ENCODE peak calls at places on chromosomes 16 and 17, in five cellular contexts. N is mesendoderm, Y is IMR-90, O is neuronal stem cell, W is H1. L is an unnamed sample.

GRCh38 chr17:82382933-82383255 is 11.3 kb downstream of the UTS2R start:
- DNase-seq in W (no peak), Y (no peak), N (no peak), O (no peak), L (no peak)

GRCh38 chr16:64158941-64159588 is 962.8 kb downstream of the CDH11 start:
- DNase-seq in O (no peak), N (no peak), Y (no peak), W (no peak), L (no peak)

GRCh38 chr17:74729368-74729767 is 7.7 kb upstream of the RAB37 start:
- DNase-seq in O (no peak), Y (no peak), W (no peak), N (no peak), L (no peak)

GRCh38 chr16:4160663-4161436 is 44.6 kb upstream of the ADCY9 start:
- DNase-seq in N (peak; percentile 18), O (no peak), W (no peak), Y (no peak), L (no peak)

GRCh38 chr16:88326611-88327485 is 55.9 kb upstream of the ZNF469 start:
- DNase-seq in N (no peak), O (no peak), Y (no peak), W (no peak), L (no peak)

GRCh38 chr17:70976447-70976846 is 807.1 kb downstream of the KCNJ2 start:
- DNase-seq in O (no peak), W (no peak), N (no peak), Y (no peak), L (no peak)

GRCh38 chr17:81515530-81516041 is 3.0 kb upstream of the ACTG1 start:
- DNase-seq in W (no peak), N (no peak), O (no peak), Y (no peak), L (no peak)

GRCh38 chr17:13813347-13814240 is 211.9 kb upstream of the HS3ST3A1 start:
- DNase-seq in O (no peak), W (no peak), N (peak; percentile 51), Y (no peak), L (no peak)

GRCh38 chr17:66445229-66445628 is 142.8 kb downstream of the PRKCA start:
- DNase-seq in W (no peak), Y (no peak), N (no peak), O (no peak), L (peak; percentile 24)

GRCh38 chr17:74919440-74920305 is 3.4 kb downstream of the USH1G start:
- DNase-seq in W (peak; percentile 59), O (no peak), Y (no peak), N (peak; percentile 63), L (no peak)

GRCh38 chr17:43900183-43900857 is 7.0 kb downstream of the MPP2 start:
- DNase-seq in W (peak; percentile 95), O (peak; percentile 89), N (peak; percentile 89), Y (peak; percentile 72), L (peak; percentile 85)

GRCh38 chr17:82477934-82478333 is 19.4 kb downstream of the NARF start:
- DNase-seq in N (no peak), Y (no peak), O (no peak), W (no peak), L (no peak)

GRCh38 chr16:1125471-1125870 is 27.4 kb upstream of the CACNA1H start:
- DNase-seq in N (no peak), Y (peak; percentile 74), W (no peak), O (no peak), L (no peak)

GRCh38 chr17:54891176-54891821 is 9.4 kb upstream of the TOM1L1 start:
- DNase-seq in Y (peak; percentile 73), W (peak; percentile 52), O (peak; percentile 51), N (peak; percentile 80), L (peak; percentile 72)

GRCh38 chr17:64244165-64244564 is 18.9 kb downstream of the TEX2 start:
- DNase-seq in O (no peak), Y (peak; percentile 34), W (no peak), N (peak; percentile 63), L (peak; percentile 64)
- H3K79me1 ChIP-seq in O (peaks cover 2% of the 10 kb centered on the region), Y (peaks cover 19% of the 10 kb centered on the region), W (peaks cover 2% of the 10 kb centered on the region), N (peaks cover 1% of the 10 kb centered on the region), L (peaks cover 21% of the 10 kb centered on the region)

GRCh38 chr17:32276217-32276616 is 10.6 kb downstream of the RHBDL3 start:
- DNase-seq in Y (no peak), O (no peak), N (no peak), W (no peak), L (no peak)

GRCh38 chr17:32277284-32277683 is 11.7 kb downstream of the RHBDL3 start:
- DNase-seq in Y (peak; percentile 61), N (peak; percentile 74), W (no peak), O (no peak), L (peak; percentile 52)

GRCh38 chr17:32274101-32274500 is 8.5 kb downstream of the RHBDL3 start:
- DNase-seq in O (no peak), N (no peak), Y (no peak), W (no peak), L (no peak)

GRCh38 chr17:32274643-32275042 is 9.0 kb downstream of the RHBDL3 start:
- DNase-seq in O (no peak), W (no peak), N (no peak), Y (no peak), L (no peak)

GRCh38 chr17:32275060-32276042 is 9.7 kb downstream of the RHBDL3 start:
- DNase-seq in Y (peak; percentile 90), O (no peak), W (peak; percentile 70), N (peak; percentile 92), L (peak; percentile 88)
- H3K4me3 ChIP-seq in Y (no peak overlapping the region), O (peak overlapping the region; percentile 46), W (no peak overlapping the region), N (no peak overlapping the region), L (no peak overlapping the region)

DNA sequence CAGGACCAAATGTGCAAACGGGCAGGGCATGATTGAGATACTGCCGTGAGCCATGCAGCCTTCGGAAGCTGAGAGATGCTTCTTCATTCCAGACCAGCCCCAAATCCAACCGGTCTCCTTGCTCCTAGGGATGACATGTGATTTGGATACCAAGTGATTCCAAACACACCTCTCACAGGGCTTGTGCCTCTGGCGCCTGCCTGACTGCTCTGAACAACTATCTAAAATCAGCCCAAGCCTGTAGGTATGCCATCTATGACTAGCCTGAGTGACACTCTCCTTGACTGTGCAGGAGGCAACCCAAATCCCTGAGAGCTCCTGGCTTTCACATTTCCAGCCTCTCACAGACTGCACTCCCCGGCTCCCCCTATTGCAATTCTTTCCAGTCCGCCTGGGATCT is 20.3 kb downstream of the DYNC1LI2 start:
- DNase-seq in O (no peak), W (no peak), N (no peak), Y (no peak), L (no peak)
- H3K79me1 ChIP-seq in O (no peaks in the 10 kb centered on the region), W (no peaks in the 10 kb centered on the region), N (peaks cover 7% of the 10 kb centered on the region), Y (peaks cover 24% of the 10 kb centered on the region), L (peaks cover 48% of the 10 kb centered on the region)

GRCh38 chr16:47732806-47733150 is 271.6 kb downstream of the PHKB start:
- DNase-seq in N (peak; percentile 55), W (no peak), Y (peak; percentile 99), O (no peak), L (peak; percentile 93)
- H3K4me3 ChIP-seq in N (no peak overlapping the region), W (no peak overlapping the region), Y (no peak overlapping the region), O (no peak overlapping the region), L (no peak overlapping the region)

GRCh38 chr17:62821213-62822079 is 13.3 kb upstream of the MARCHF10 start:
- DNase-seq in Y (no peak), O (no peak), N (no peak), W (no peak), L (no peak)

GRCh38 chr17:62825182-62825581 is 17.1 kb upstream of the MARCHF10 start:
- DNase-seq in W (no peak), Y (no peak), N (peak; percentile 18), O (no peak), L (no peak)

GRCh38 chr17:62822080-62822904 is 14.2 kb upstream of the MARCHF10 start:
- DNase-seq in W (no peak), N (no peak), O (no peak), Y (no peak), L (no peak)

GRCh38 chr17:62824290-62825135 is 16.4 kb upstream of the MARCHF10 start:
- DNase-seq in N (peak; percentile 94), O (peak; percentile 61), W (no peak), Y (peak; percentile 95), L (peak; percentile 93)

DNA sequence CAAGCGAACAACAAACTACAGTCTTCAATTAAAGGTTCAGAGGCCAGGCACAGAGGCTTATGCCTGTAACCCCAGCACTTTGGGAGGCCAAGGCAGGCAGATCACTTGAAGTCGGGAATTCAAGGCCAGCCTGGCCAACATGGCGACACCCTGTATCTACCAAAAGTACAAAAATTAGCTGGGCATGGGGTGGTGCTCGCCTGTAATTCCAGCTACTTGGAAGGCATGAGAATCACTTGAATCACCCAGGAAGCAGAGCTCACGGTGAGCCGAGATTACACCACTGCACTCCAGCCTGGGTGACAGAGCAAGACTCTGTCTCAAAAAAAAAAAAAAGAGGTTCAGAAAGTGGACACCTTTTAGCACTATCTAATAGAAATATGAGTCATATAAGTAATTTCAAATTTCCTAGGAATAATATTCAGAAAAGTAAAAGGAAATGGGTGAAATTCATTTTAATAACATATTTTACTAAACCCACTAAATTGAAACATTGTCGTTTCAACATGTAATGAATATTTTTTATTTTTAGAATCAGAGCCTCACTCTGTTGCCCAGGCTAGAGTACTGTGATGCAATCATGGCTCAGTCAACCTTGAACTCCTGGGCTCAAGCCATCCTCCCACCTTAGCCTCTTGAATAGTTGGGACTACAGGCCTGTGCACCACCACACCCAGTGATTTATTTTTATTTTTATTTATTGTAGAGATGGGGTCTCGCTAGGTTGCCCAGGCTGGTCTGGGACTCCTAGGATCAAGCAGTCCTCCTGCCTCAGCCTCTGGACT is 15.2 kb upstream of the MARCHF10 start:
- DNase-seq in O (no peak), N (no peak), W (no peak), Y (no peak), L (no peak)
- H3K79me1 ChIP-seq in O (no peaks in the 10 kb centered on the region), N (no peaks in the 10 kb centered on the region), W (no peaks in the 10 kb centered on the region), Y (peaks cover 4% of the 10 kb centered on the region), L (no peaks in the 10 kb centered on the region)

GRCh38 chr16:19882186-19882585 is 2.5 kb downstream of the GPRC5B start:
- DNase-seq in N (peak; percentile 71), Y (no peak), O (no peak), W (peak; percentile 62), L (no peak)
- H3K4me3 ChIP-seq in N (no peak overlapping the region), Y (no peak overlapping the region), O (no peak overlapping the region), W (peak overlapping the region; percentile 83), L (no peak overlapping the region)

L was measured in mesenchymal stem cell.